ENCODE peak calls at places on chromosome 6, in seven cellular contexts. One of them, this sample, is unnamed.

GRCh38 chr6:154754152-154754551 is 20.9 kb downstream of the SCAF8 start:
- DNase-seq in PC-9: no peak
- DNase-seq in fibroblast of the aortic adventitia: peak
- DNase-seq in stomach: no peak
- DNase-seq in Panc1: no peak
- DNase-seq in tibial artery: no peak
- DNase-seq in astrocyte: peak
- DNase-seq in this sample: peak

GRCh38 chr6:28488916-28489365 is 26.7 kb downstream of the GPX6 start:
- DNase-seq in PC-9: peak
- DNase-seq in fibroblast of the aortic adventitia: peak
- DNase-seq in stomach: no peak
- DNase-seq in Panc1: peak
- DNase-seq in tibial artery: no peak
- DNase-seq in astrocyte: peak
- DNase-seq in this sample: peak

GRCh38 chr6:29559524-29560287 is at the start of gene UBD:
- DNase-seq in PC-9: no peak
- DNase-seq in fibroblast of the aortic adventitia: no peak
- DNase-seq in stomach: no peak
- DNase-seq in Panc1: no peak
- DNase-seq in tibial artery: no peak
- DNase-seq in astrocyte: no peak
- DNase-seq in this sample: no peak

GRCh38 chr6:170266061-170266825 is 24.6 kb downstream of the DLL1 start:
- DNase-seq in PC-9: no peak
- DNase-seq in fibroblast of the aortic adventitia: no peak
- DNase-seq in stomach: no peak
- DNase-seq in Panc1: no peak
- DNase-seq in tibial artery: no peak
- DNase-seq in astrocyte: no peak
- DNase-seq in this sample: no peak

GRCh38 chr6:170522565-170523183 is 30.4 kb downstream of the PSMB1 start:
- DNase-seq in PC-9: no peak
- DNase-seq in fibroblast of the aortic adventitia: peak
- DNase-seq in stomach: no peak
- DNase-seq in Panc1: no peak
- DNase-seq in tibial artery: no peak
- DNase-seq in astrocyte: no peak
- DNase-seq in this sample: no peak

GRCh38 chr6:116561377-116562018 is 7.9 kb downstream of the CALHM4 start:
- DNase-seq in PC-9: peak
- DNase-seq in fibroblast of the aortic adventitia: peak
- DNase-seq in stomach: peak
- DNase-seq in Panc1: peak
- DNase-seq in tibial artery: peak
- DNase-seq in astrocyte: peak
- DNase-seq in this sample: peak

GRCh38 chr6:1986454-1987243 is 258.8 kb downstream of the GMDS start:
- DNase-seq in PC-9: no peak
- DNase-seq in fibroblast of the aortic adventitia: peak
- DNase-seq in stomach: no peak
- DNase-seq in Panc1: no peak
- DNase-seq in tibial artery: no peak
- DNase-seq in astrocyte: peak
- DNase-seq in this sample: no peak

GRCh38 chr6:93721386-93722048 is 302.2 kb upstream of the EPHA7 start:
- DNase-seq in PC-9: peak
- DNase-seq in fibroblast of the aortic adventitia: peak
- DNase-seq in stomach: no peak
- DNase-seq in Panc1: peak
- DNase-seq in tibial artery: no peak
- DNase-seq in astrocyte: peak
- DNase-seq in this sample: peak

GRCh38 chr6:88780714-88781389 is 182.6 kb downstream of the RNGTT start:
- DNase-seq in PC-9: peak
- DNase-seq in fibroblast of the aortic adventitia: peak
- DNase-seq in stomach: no peak
- DNase-seq in Panc1: peak
- DNase-seq in tibial artery: no peak
- DNase-seq in astrocyte: peak
- DNase-seq in this sample: peak

GRCh38 chr6:157093555-157093954 is 229.8 kb downstream of the TMEM242 start:
- DNase-seq in PC-9: no peak
- DNase-seq in fibroblast of the aortic adventitia: no peak
- DNase-seq in stomach: no peak
- DNase-seq in Panc1: no peak
- DNase-seq in tibial artery: no peak
- DNase-seq in astrocyte: no peak
- DNase-seq in this sample: no peak

GRCh38 chr6:73234732-73235131 is 9.4 kb upstream of the KHDC1L start:
- DNase-seq in PC-9: no peak
- DNase-seq in fibroblast of the aortic adventitia: peak
- DNase-seq in stomach: no peak
- DNase-seq in Panc1: no peak
- DNase-seq in tibial artery: no peak
- DNase-seq in astrocyte: peak
- DNase-seq in this sample: peak

GRCh38 chr6:152378154-152378553 is 259.0 kb downstream of the SYNE1 start:
- DNase-seq in PC-9: no peak
- DNase-seq in fibroblast of the aortic adventitia: no peak
- DNase-seq in stomach: no peak
- DNase-seq in Panc1: no peak
- DNase-seq in tibial artery: no peak
- DNase-seq in astrocyte: peak
- DNase-seq in this sample: peak

GRCh38 chr6:125363360-125364121 is 61.8 kb upstream of the HDDC2 start:
- DNase-seq in PC-9: peak
- DNase-seq in fibroblast of the aortic adventitia: peak
- DNase-seq in stomach: peak
- DNase-seq in Panc1: no peak
- DNase-seq in tibial artery: peak
- DNase-seq in astrocyte: peak
- DNase-seq in this sample: peak

GRCh38 chr6:130967502-130968469 is 95.3 kb downstream of the EPB41L2 start:
- DNase-seq in PC-9: no peak
- DNase-seq in fibroblast of the aortic adventitia: peak
- DNase-seq in stomach: no peak
- DNase-seq in Panc1: no peak
- DNase-seq in tibial artery: no peak
- DNase-seq in astrocyte: no peak
- DNase-seq in this sample: no peak

GRCh38 chr6:19301980-19302379 is 535.2 kb upstream of the ID4 start:
- DNase-seq in PC-9: peak
- DNase-seq in fibroblast of the aortic adventitia: peak
- DNase-seq in stomach: no peak
- DNase-seq in Panc1: no peak
- DNase-seq in tibial artery: no peak
- DNase-seq in astrocyte: peak
- DNase-seq in this sample: no peak

GRCh38 chr6:129889580-129889979 is 28.5 kb upstream of the TMEM244 start:
- DNase-seq in PC-9: no peak
- DNase-seq in fibroblast of the aortic adventitia: peak
- DNase-seq in stomach: no peak
- DNase-seq in Panc1: no peak
- DNase-seq in tibial artery: no peak
- DNase-seq in astrocyte: peak
- DNase-seq in this sample: peak

GRCh38 chr6:71383891-71384489 is 95.4 kb downstream of the OGFRL1 start:
- DNase-seq in PC-9: peak
- DNase-seq in fibroblast of the aortic adventitia: peak
- DNase-seq in stomach: no peak
- DNase-seq in Panc1: no peak
- DNase-seq in tibial artery: no peak
- DNase-seq in astrocyte: no peak
- DNase-seq in this sample: peak

GRCh38 chr6:11343963-11344714 is 111.7 kb upstream of the NEDD9 start:
- DNase-seq in PC-9: peak
- DNase-seq in fibroblast of the aortic adventitia: no peak
- DNase-seq in stomach: peak
- DNase-seq in Panc1: no peak
- DNase-seq in tibial artery: no peak
- DNase-seq in astrocyte: no peak
- DNase-seq in this sample: no peak

GRCh38 chr6:138571585-138572199 is 72.4 kb upstream of the NHSL1 start:
- DNase-seq in PC-9: no peak
- DNase-seq in fibroblast of the aortic adventitia: peak
- DNase-seq in stomach: no peak
- DNase-seq in Panc1: no peak
- DNase-seq in tibial artery: no peak
- DNase-seq in astrocyte: no peak
- DNase-seq in this sample: no peak

GRCh38 chr6:138572200-138572875 is 73.0 kb upstream of the NHSL1 start:
- DNase-seq in PC-9: no peak
- DNase-seq in fibroblast of the aortic adventitia: peak
- DNase-seq in stomach: peak
- DNase-seq in Panc1: no peak
- DNase-seq in tibial artery: peak
- DNase-seq in astrocyte: peak
- DNase-seq in this sample: peak

GRCh38 chr6:138569970-138570715 is 70.8 kb upstream of the NHSL1 start:
- DNase-seq in PC-9: no peak
- DNase-seq in fibroblast of the aortic adventitia: peak
- DNase-seq in stomach: no peak
- DNase-seq in Panc1: no peak
- DNase-seq in tibial artery: no peak
- DNase-seq in astrocyte: peak
- DNase-seq in this sample: no peak

GRCh38 chr6:138570716-138571020 is 71.4 kb upstream of the NHSL1 start:
- DNase-seq in PC-9: no peak
- DNase-seq in fibroblast of the aortic adventitia: peak
- DNase-seq in stomach: no peak
- DNase-seq in Panc1: no peak
- DNase-seq in tibial artery: no peak
- DNase-seq in astrocyte: no peak
- DNase-seq in this sample: no peak

DNA sequence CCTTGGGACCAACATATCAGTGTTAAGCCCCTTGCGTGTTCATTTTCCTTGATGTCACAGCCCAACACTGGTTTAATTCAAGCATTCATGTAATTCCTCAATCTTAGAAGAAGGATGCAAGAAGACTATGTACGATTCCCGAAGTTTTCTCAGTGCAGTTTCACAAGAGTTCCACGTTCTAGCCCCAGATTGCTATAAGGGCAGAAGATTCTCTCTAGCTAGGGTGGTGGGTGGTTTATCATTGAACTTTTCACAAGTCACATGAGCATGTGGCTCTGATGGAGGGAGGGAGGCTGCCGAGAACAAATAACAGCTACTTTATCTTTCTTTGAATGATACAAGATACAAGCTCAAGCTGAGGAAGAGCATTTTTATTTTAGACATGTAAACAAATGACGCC is 71.9 kb upstream of the NHSL1 start:
- DNase-seq in PC-9: no peak
- DNase-seq in fibroblast of the aortic adventitia: peak
- DNase-seq in stomach: no peak
- DNase-seq in Panc1: no peak
- DNase-seq in tibial artery: no peak
- DNase-seq in astrocyte: no peak
- DNase-seq in this sample: no peak
- H3K4me3 ChIP-seq in PC-9: no peak
- H3K4me3 ChIP-seq in fibroblast of the aortic adventitia: peak
- H3K4me3 ChIP-seq in stomach: peak
- H3K4me3 ChIP-seq in Panc1: no peak
- H3K4me3 ChIP-seq in tibial artery: peak
- H3K4me3 ChIP-seq in astrocyte: peak
- H3K4me3 ChIP-seq in this sample: no peak

GRCh38 chr6:160028487-160029275 is 59.8 kb downstream of the IGF2R start:
- DNase-seq in PC-9: no peak
- DNase-seq in fibroblast of the aortic adventitia: no peak
- DNase-seq in stomach: no peak
- DNase-seq in Panc1: no peak
- DNase-seq in tibial artery: no peak
- DNase-seq in astrocyte: no peak
- DNase-seq in this sample: no peak
- TF ChIP-seq CTCF in PC-9: no peak
- TF ChIP-seq CTCF in fibroblast of the aortic adventitia: peak
- TF ChIP-seq CTCF in stomach: no peak
- TF ChIP-seq CTCF in Panc1: no peak
- TF ChIP-seq CTCF in tibial artery: no peak
- TF ChIP-seq CTCF in astrocyte: no peak
- TF ChIP-seq CTCF in this sample: no peak

DNA sequence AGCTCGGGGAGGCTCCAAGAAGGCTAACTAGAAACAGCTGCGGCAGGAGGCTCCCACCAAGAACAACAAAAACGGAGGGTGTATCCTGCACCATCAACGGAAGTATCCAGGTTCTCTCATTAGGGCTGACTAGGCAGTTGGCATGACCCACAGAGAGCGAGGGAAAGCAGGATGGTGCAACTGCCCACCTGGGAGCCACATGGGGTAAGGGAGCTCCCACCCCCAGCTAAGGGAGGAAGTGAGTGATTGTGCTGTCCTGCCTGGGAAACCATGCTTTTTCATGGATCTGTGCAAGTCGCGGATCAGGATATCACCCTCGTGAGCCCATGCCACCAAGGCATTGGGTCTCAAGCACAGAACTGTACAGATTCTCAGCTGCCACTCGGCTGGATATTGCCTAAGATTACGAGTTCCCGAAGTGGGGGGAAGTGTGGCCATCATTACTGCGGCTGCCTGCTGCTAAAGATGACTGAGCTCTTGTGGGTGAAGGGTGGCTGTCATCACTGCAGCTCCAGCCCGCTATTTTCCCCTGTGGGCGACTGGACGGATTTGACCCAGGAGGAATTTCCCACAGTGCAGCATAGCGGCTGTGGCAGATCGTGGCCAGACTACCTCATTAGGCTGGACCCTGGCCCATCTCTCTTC is 515.8 kb downstream of the FRK start:
- DNase-seq in PC-9: no peak
- DNase-seq in fibroblast of the aortic adventitia: no peak
- DNase-seq in stomach: no peak
- DNase-seq in Panc1: no peak
- DNase-seq in tibial artery: no peak
- DNase-seq in astrocyte: no peak
- DNase-seq in this sample: no peak
- H3K4me3 ChIP-seq in PC-9: no peak
- H3K4me3 ChIP-seq in fibroblast of the aortic adventitia: no peak
- H3K4me3 ChIP-seq in stomach: no peak
- H3K4me3 ChIP-seq in Panc1: no peak
- H3K4me3 ChIP-seq in tibial artery: no peak
- H3K4me3 ChIP-seq in astrocyte: no peak
- H3K4me3 ChIP-seq in this sample: no peak

GRCh38 chr6:48486373-48486772 is 375.4 kb upstream of the PTCHD4 start:
- DNase-seq in PC-9: no peak
- DNase-seq in fibroblast of the aortic adventitia: no peak
- DNase-seq in stomach: no peak
- DNase-seq in Panc1: no peak
- DNase-seq in tibial artery: no peak
- DNase-seq in astrocyte: no peak
- DNase-seq in this sample: no peak

GRCh38 chr6:48486876-48487275 is 375.9 kb upstream of the PTCHD4 start:
- DNase-seq in PC-9: no peak
- DNase-seq in fibroblast of the aortic adventitia: peak
- DNase-seq in stomach: no peak
- DNase-seq in Panc1: no peak
- DNase-seq in tibial artery: no peak
- DNase-seq in astrocyte: no peak
- DNase-seq in this sample: no peak

DNA sequence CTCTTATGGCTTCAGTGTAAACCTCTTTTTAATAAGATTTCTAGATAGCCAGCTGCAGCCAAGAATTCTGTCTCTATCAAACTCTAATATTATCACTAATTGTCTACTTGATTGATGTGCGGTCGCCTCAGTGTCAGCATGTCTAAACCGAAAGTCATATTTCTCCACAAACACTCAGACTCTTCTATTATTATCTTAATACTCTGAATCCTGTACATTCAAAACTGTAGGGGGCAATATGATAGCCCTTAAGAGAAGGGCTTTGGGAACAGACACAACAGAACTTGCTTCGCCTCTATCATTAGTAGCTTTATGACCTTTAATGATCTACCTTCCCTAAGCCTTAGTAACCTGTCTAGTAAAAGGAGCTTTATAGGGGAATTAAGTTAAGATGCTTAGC is 379.7 kb upstream of the PTCHD4 start:
- DNase-seq in PC-9: no peak
- DNase-seq in fibroblast of the aortic adventitia: no peak
- DNase-seq in stomach: no peak
- DNase-seq in Panc1: no peak
- DNase-seq in tibial artery: no peak
- DNase-seq in astrocyte: no peak
- DNase-seq in this sample: no peak
- TF ChIP-seq CTCF in PC-9: no peak
- TF ChIP-seq CTCF in fibroblast of the aortic adventitia: no peak
- TF ChIP-seq CTCF in stomach: no peak
- TF ChIP-seq CTCF in Panc1: no peak
- TF ChIP-seq CTCF in tibial artery: no peak
- TF ChIP-seq CTCF in astrocyte: no peak
- TF ChIP-seq CTCF in this sample: no peak